ENCODE peak calls at places on chromosomes 2 and 18, in seven cellular contexts. One of them, this sample, is unnamed.

GRCh38 chr2:63846487-63846886 is 4.8 kb downstream of the UGP2 start:
- DNase-seq in fibroblast of lung: no peak
- DNase-seq in uterus: no peak
- DNase-seq in breast epithelium: no peak
- DNase-seq in adrenal gland: no peak
- DNase-seq in kidney: no peak
- DNase-seq in colonic mucosa: no peak
- DNase-seq in this sample: no peak

GRCh38 chr2:186588940-186589732 is 720 bp upstream of the ITGAV start:
- DNase-seq in fibroblast of lung: peak; percentile 45
- DNase-seq in uterus: no peak
- DNase-seq in breast epithelium: no peak
- DNase-seq in adrenal gland: peak; percentile 39
- DNase-seq in kidney: no peak
- DNase-seq in colonic mucosa: peak; percentile 23
- DNase-seq in this sample: no peak

GRCh38 chr18:51559198-51559901 is 361.9 kb upstream of the MEX3C start:
- DNase-seq in fibroblast of lung: no peak
- DNase-seq in uterus: no peak
- DNase-seq in breast epithelium: no peak
- DNase-seq in adrenal gland: no peak
- DNase-seq in kidney: no peak
- DNase-seq in colonic mucosa: no peak
- DNase-seq in this sample: no peak

GRCh38 chr2:234712421-234712935 is 215.6 kb upstream of the ARL4C start:
- DNase-seq in fibroblast of lung: peak; percentile 48
- DNase-seq in uterus: no peak
- DNase-seq in breast epithelium: no peak
- DNase-seq in adrenal gland: no peak
- DNase-seq in kidney: no peak
- DNase-seq in colonic mucosa: no peak
- DNase-seq in this sample: no peak

GRCh38 chr2:26251893-26252292 is 7.2 kb downstream of the HADHB start:
- DNase-seq in fibroblast of lung: peak; percentile 36
- DNase-seq in uterus: no peak
- DNase-seq in breast epithelium: no peak
- DNase-seq in adrenal gland: peak; percentile 79
- DNase-seq in kidney: no peak
- DNase-seq in colonic mucosa: no peak
- DNase-seq in this sample: peak; percentile 80

GRCh38 chr2:61179701-61180639 is 18.0 kb downstream of the C2orf74 start:
- DNase-seq in fibroblast of lung: peak; percentile 87
- DNase-seq in uterus: peak; percentile 67
- DNase-seq in breast epithelium: no peak
- DNase-seq in adrenal gland: peak; percentile 92
- DNase-seq in kidney: peak; percentile 87
- DNase-seq in colonic mucosa: peak; percentile 40
- DNase-seq in this sample: peak; percentile 95

GRCh38 chr2:195330513-195330956 is 326.5 kb upstream of the SLC39A10 start:
- DNase-seq in fibroblast of lung: no peak
- DNase-seq in uterus: no peak
- DNase-seq in breast epithelium: no peak
- DNase-seq in adrenal gland: no peak
- DNase-seq in kidney: no peak
- DNase-seq in colonic mucosa: peak; percentile 53
- DNase-seq in this sample: no peak

GRCh38 chr2:129879614-129880180 is 99.8 kb upstream of the RAB6C start:
- DNase-seq in fibroblast of lung: no peak
- DNase-seq in uterus: no peak
- DNase-seq in breast epithelium: no peak
- DNase-seq in adrenal gland: no peak
- DNase-seq in kidney: no peak
- DNase-seq in colonic mucosa: no peak
- DNase-seq in this sample: no peak

GRCh38 chr2:196113061-196113974 is 44.7 kb upstream of the DNAH7 start:
- DNase-seq in fibroblast of lung: peak; percentile 72
- DNase-seq in uterus: no peak
- DNase-seq in breast epithelium: no peak
- DNase-seq in adrenal gland: no peak
- DNase-seq in kidney: no peak
- DNase-seq in colonic mucosa: no peak
- DNase-seq in this sample: no peak

GRCh38 chr18:9337875-9338274 is 3.3 kb downstream of the TWSG1 start:
- DNase-seq in fibroblast of lung: peak; percentile 33
- DNase-seq in uterus: no peak
- DNase-seq in breast epithelium: no peak
- DNase-seq in adrenal gland: no peak
- DNase-seq in kidney: no peak
- DNase-seq in colonic mucosa: no peak
- DNase-seq in this sample: no peak

GRCh38 chr2:134449157-134449556 is 195.3 kb downstream of the MGAT5 start:
- DNase-seq in fibroblast of lung: no peak
- DNase-seq in uterus: no peak
- DNase-seq in breast epithelium: no peak
- DNase-seq in adrenal gland: no peak
- DNase-seq in kidney: no peak
- DNase-seq in colonic mucosa: no peak
- DNase-seq in this sample: no peak

GRCh38 chr2:75605770-75606535 is 40.6 kb upstream of the MRPL19 start:
- DNase-seq in fibroblast of lung: peak; percentile 85
- DNase-seq in uterus: no peak
- DNase-seq in breast epithelium: no peak
- DNase-seq in adrenal gland: no peak
- DNase-seq in kidney: no peak
- DNase-seq in colonic mucosa: no peak
- DNase-seq in this sample: no peak

GRCh38 chr2:176325732-176326131 is 56.5 kb downstream of the MTX2 start:
- DNase-seq in fibroblast of lung: no peak
- DNase-seq in uterus: no peak
- DNase-seq in breast epithelium: no peak
- DNase-seq in adrenal gland: no peak
- DNase-seq in kidney: no peak
- DNase-seq in colonic mucosa: peak; percentile 31
- DNase-seq in this sample: no peak

GRCh38 chr2:31270136-31270535 is 36.2 kb downstream of the EHD3 start:
- DNase-seq in fibroblast of lung: peak; percentile 24
- DNase-seq in uterus: no peak
- DNase-seq in breast epithelium: no peak
- DNase-seq in adrenal gland: no peak
- DNase-seq in kidney: no peak
- DNase-seq in colonic mucosa: no peak
- DNase-seq in this sample: no peak

GRCh38 chr2:158507679-158508078 is 50.9 kb downstream of the PKP4 start:
- DNase-seq in fibroblast of lung: no peak
- DNase-seq in uterus: no peak
- DNase-seq in breast epithelium: no peak
- DNase-seq in adrenal gland: no peak
- DNase-seq in kidney: no peak
- DNase-seq in colonic mucosa: no peak
- DNase-seq in this sample: no peak

GRCh38 chr2:235770909-235771820 is 277.3 kb downstream of the AGAP1 start:
- DNase-seq in fibroblast of lung: no peak
- DNase-seq in uterus: no peak
- DNase-seq in breast epithelium: no peak
- DNase-seq in adrenal gland: no peak
- DNase-seq in kidney: no peak
- DNase-seq in colonic mucosa: no peak
- DNase-seq in this sample: no peak

GRCh38 chr2:216856666-216857065 is 3.2 kb downstream of the TNP1 start:
- DNase-seq in fibroblast of lung: no peak
- DNase-seq in uterus: no peak
- DNase-seq in breast epithelium: no peak
- DNase-seq in adrenal gland: no peak
- DNase-seq in kidney: no peak
- DNase-seq in colonic mucosa: no peak
- DNase-seq in this sample: no peak

GRCh38 chr2:106108351-106108750 is 85.8 kb downstream of the UXS1 start:
- DNase-seq in fibroblast of lung: peak; percentile 54
- DNase-seq in uterus: no peak
- DNase-seq in breast epithelium: no peak
- DNase-seq in adrenal gland: peak; percentile 30
- DNase-seq in kidney: no peak
- DNase-seq in colonic mucosa: no peak
- DNase-seq in this sample: no peak

GRCh38 chr2:78455586-78455985 is 569.9 kb upstream of the REG3G start:
- DNase-seq in fibroblast of lung: no peak
- DNase-seq in uterus: no peak
- DNase-seq in breast epithelium: no peak
- DNase-seq in adrenal gland: no peak
- DNase-seq in kidney: no peak
- DNase-seq in colonic mucosa: no peak
- DNase-seq in this sample: no peak

GRCh38 chr18:6055711-6056110 is 160.4 kb upstream of the TMEM200C start:
- DNase-seq in fibroblast of lung: peak; percentile 79
- DNase-seq in uterus: no peak
- DNase-seq in breast epithelium: no peak
- DNase-seq in adrenal gland: no peak
- DNase-seq in kidney: no peak
- DNase-seq in colonic mucosa: no peak
- DNase-seq in this sample: no peak

GRCh38 chr2:27356056-27356381 is 545 bp downstream of the GTF3C2 start:
- DNase-seq in fibroblast of lung: peak; percentile 54
- DNase-seq in uterus: peak; percentile 31
- DNase-seq in breast epithelium: no peak
- DNase-seq in adrenal gland: peak; percentile 66
- DNase-seq in kidney: peak; percentile 79
- DNase-seq in colonic mucosa: no peak
- DNase-seq in this sample: peak; percentile 68

GRCh38 chr2:648476-649424 is 28.5 kb downstream of the TMEM18 start:
- DNase-seq in fibroblast of lung: no peak
- DNase-seq in uterus: no peak
- DNase-seq in breast epithelium: no peak
- DNase-seq in adrenal gland: no peak
- DNase-seq in kidney: no peak
- DNase-seq in colonic mucosa: no peak
- DNase-seq in this sample: no peak

GRCh38 chr18:69754108-69754507 is 193.6 kb downstream of the CD226 start:
- DNase-seq in fibroblast of lung: no peak
- DNase-seq in uterus: no peak
- DNase-seq in breast epithelium: no peak
- DNase-seq in adrenal gland: no peak
- DNase-seq in kidney: no peak
- DNase-seq in colonic mucosa: no peak
- DNase-seq in this sample: no peak
- H3K4me1 ChIP-seq in fibroblast of lung: no peaks in the 10 kb centered on the region
- H3K4me1 ChIP-seq in uterus: no peaks in the 10 kb centered on the region
- H3K4me1 ChIP-seq in breast epithelium: no peaks in the 10 kb centered on the region
- H3K4me1 ChIP-seq in adrenal gland: no peaks in the 10 kb centered on the region
- H3K4me1 ChIP-seq in kidney: no peaks in the 10 kb centered on the region
- H3K4me1 ChIP-seq in colonic mucosa: no peaks in the 10 kb centered on the region
- H3K4me1 ChIP-seq in this sample: no peaks in the 10 kb centered on the region

DNA sequence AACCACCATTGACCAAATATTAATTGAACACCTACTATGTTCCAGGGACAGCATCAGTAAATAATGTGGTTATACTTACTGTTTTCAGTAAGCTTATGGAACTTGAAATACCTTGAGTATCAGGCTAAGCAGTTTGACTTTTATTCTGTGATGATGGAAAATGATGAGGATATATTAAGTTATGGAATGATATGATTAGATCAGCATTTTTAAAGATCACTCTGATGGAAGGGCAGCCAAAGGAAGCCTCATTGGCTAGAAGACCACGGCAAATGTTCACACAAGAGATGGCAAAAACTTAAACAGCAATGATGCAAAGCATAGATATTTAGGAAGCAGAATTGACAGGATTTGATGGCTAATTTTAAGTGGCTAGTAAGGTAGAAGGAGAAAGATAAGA is 266.9 kb upstream of the DPP10 start:
- DNase-seq in fibroblast of lung: no peak
- DNase-seq in uterus: no peak
- DNase-seq in breast epithelium: no peak
- DNase-seq in adrenal gland: no peak
- DNase-seq in kidney: no peak
- DNase-seq in colonic mucosa: no peak
- DNase-seq in this sample: no peak
- H3K4me1 ChIP-seq in fibroblast of lung: no peaks in the 10 kb centered on the region
- H3K4me1 ChIP-seq in uterus: no peaks in the 10 kb centered on the region
- H3K4me1 ChIP-seq in breast epithelium: no peaks in the 10 kb centered on the region
- H3K4me1 ChIP-seq in adrenal gland: no peaks in the 10 kb centered on the region
- H3K4me1 ChIP-seq in kidney: no peaks in the 10 kb centered on the region
- H3K4me1 ChIP-seq in colonic mucosa: no peaks in the 10 kb centered on the region
- H3K4me1 ChIP-seq in this sample: no peaks in the 10 kb centered on the region

DNA sequence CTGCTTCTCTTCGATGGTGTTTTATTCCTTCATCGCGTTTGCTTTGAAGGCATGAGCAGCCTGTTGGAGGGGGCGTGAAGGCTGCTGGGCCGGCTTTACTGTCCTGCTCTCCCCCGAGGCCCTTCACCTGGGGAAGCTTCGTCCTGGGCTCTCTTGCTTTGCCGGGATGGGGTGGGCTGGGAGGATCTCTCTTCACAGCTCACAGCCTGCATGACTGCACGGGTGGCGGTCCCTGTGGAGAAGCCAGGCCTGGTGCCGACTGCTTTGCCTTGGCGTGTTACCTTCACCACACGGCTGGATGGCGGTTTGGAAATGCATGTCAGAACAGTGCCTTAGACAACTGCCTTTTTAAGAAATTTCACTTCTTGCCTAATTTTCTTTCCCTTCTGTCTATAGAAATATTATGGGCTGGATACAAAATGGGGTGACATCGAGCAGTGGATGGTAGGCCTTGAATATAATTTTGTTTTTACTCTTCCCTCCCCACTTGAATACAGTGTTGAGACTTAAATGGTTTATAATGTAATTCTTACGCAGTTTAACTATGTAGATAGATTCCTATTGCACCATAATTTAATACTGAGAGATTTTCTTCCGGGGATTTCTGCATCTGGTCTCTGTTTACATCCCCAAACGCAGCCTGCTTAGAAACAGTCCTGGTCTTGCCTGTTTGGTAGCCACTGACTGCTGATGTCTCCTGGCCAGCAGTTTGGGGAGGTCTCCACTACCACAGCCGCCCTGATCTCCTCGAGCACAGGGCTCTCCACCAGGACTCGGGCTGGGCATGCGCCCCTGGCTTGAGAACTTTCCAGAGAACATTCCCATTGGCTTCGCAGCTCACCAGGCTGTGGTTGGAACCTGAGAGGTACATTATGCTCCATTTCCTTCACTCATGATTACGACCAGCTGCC is 81.0 kb upstream of the RBM44 start:
- DNase-seq in fibroblast of lung: no peak
- DNase-seq in uterus: no peak
- DNase-seq in breast epithelium: no peak
- DNase-seq in adrenal gland: no peak
- DNase-seq in kidney: no peak
- DNase-seq in colonic mucosa: no peak
- DNase-seq in this sample: peak; percentile 48
- H3K4me1 ChIP-seq in fibroblast of lung: peaks cover 6% of the 10 kb centered on the region
- H3K4me1 ChIP-seq in uterus: peaks cover 14% of the 10 kb centered on the region
- H3K4me1 ChIP-seq in breast epithelium: no peaks in the 10 kb centered on the region
- H3K4me1 ChIP-seq in adrenal gland: peaks cover 28% of the 10 kb centered on the region
- H3K4me1 ChIP-seq in kidney: peaks cover 15% of the 10 kb centered on the region
- H3K4me1 ChIP-seq in colonic mucosa: no peaks in the 10 kb centered on the region
- H3K4me1 ChIP-seq in this sample: peaks cover 8% of the 10 kb centered on the region

DNA sequence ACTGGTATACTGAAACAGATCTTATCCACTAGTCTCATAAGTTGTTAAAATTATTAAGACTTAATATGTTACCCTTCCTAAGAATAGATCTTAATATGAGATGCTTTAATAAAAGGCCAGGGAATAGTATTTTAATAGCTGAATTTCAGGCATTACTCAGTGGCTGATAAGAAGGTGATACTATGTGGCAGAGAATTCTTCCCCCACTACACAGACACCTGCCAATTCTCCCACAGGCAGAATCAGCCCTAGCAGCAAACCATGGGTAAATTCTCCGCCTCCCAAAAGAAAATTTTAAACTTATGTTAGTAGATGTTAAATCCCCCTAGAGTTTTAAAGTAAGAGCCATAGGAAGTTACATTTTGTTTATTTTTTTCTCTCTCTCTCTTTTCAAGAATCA is 888.8 kb downstream of the LRP1B start:
- DNase-seq in fibroblast of lung: no peak
- DNase-seq in uterus: no peak
- DNase-seq in breast epithelium: no peak
- DNase-seq in adrenal gland: no peak
- DNase-seq in kidney: no peak
- DNase-seq in colonic mucosa: no peak
- DNase-seq in this sample: no peak
- H3K4me1 ChIP-seq in fibroblast of lung: no peaks in the 10 kb centered on the region
- H3K4me1 ChIP-seq in uterus: no peaks in the 10 kb centered on the region
- H3K4me1 ChIP-seq in breast epithelium: no peaks in the 10 kb centered on the region
- H3K4me1 ChIP-seq in adrenal gland: no peaks in the 10 kb centered on the region
- H3K4me1 ChIP-seq in kidney: no peaks in the 10 kb centered on the region
- H3K4me1 ChIP-seq in colonic mucosa: no peaks in the 10 kb centered on the region
- H3K4me1 ChIP-seq in this sample: no peaks in the 10 kb centered on the region

This sample was measured in right cardiac atrium.